ENCODE peak calls at places on chromosomes 11 and 22, in six cellular contexts. Y, C, H, S, I and N are unnamed samples.

GRCh38 chr22:18023509-18024275 is 669 bp downstream of the MICAL3 start:
- DNase-seq in C (peak; percentile 89), H (peak; percentile 78), I (no peak), Y (peak; percentile 84), S (peak; percentile 80), N (no peak)

GRCh38 chr11:118792642-118793124 is 1.7 kb upstream of the DDX6 start:
- DNase-seq in S (peak; percentile 97), H (peak; percentile 91), C (peak; percentile 90), Y (peak; percentile 77), I (peak; percentile 54), N (peak; percentile 70)

GRCh38 chr11:3723014-3723708 is 52.0 kb upstream of the CHRNA10 start:
- DNase-seq in H (peak; percentile 97), S (no peak), I (no peak), Y (no peak), C (peak; percentile 99), N (peak; percentile 97)

GRCh38 chr11:133227674-133228111 is 304.6 kb downstream of the OPCML start:
- DNase-seq in H (no peak), S (peak; percentile 8), I (no peak), Y (no peak), C (no peak), N (no peak)

GRCh38 chr11:74366576-74366975 is 31.7 kb downstream of the PGM2L1 start:
- DNase-seq in Y (no peak), S (peak; percentile 38), H (peak; percentile 90), I (no peak), C (peak; percentile 4), N (peak; percentile 65)

GRCh38 chr11:31806944-31807790 is 4.0 kb downstream of the PAX6 start:
- DNase-seq in Y (no peak), I (no peak), S (peak; percentile 55), C (no peak), H (no peak), N (no peak)

GRCh38 chr11:9208726-9209501 is 56.2 kb downstream of the DENND5A start:
- DNase-seq in H (no peak), S (no peak), Y (no peak), I (no peak), C (peak; percentile 30), N (no peak)

GRCh38 chr11:127044535-127044934 is 44.0 kb upstream of the KIRREL3 start:
- DNase-seq in I (no peak), C (no peak), S (no peak), Y (no peak), H (no peak), N (no peak)

GRCh38 chr11:64127267-64128072 is 38.4 kb downstream of the MACROD1 start:
- DNase-seq in H (no peak), I (no peak), S (peak; percentile 60), C (no peak), Y (no peak), N (no peak)

GRCh38 chr22:20111045-20111688 is 4.7 kb upstream of the RANBP1 start:
- DNase-seq in C (peak; percentile 38), I (no peak), H (peak; percentile 29), Y (no peak), S (peak; percentile 78), N (no peak)

GRCh38 chr22:36467042-36467810 is 14.2 kb downstream of the TXN2 start:
- DNase-seq in C (peak; percentile 78), H (peak; percentile 87), I (no peak), Y (no peak), S (no peak), N (no peak)

GRCh38 chr11:60127311-60127811 is 38.9 kb downstream of the MS4A2 start:
- DNase-seq in Y (no peak), H (no peak), S (no peak), C (no peak), I (no peak), N (no peak)

GRCh38 chr22:21450320-21450831 is 16.8 kb upstream of the TMEM191C start:
- DNase-seq in I (no peak), H (no peak), C (no peak), S (peak; percentile 47), Y (peak; percentile 52), N (no peak)

GRCh38 chr11:78857688-78858087 is 283.0 kb upstream of the NARS2 start:
- DNase-seq in I (no peak), S (no peak), C (no peak), Y (no peak), H (no peak), N (no peak)

GRCh38 chr11:58958500-58958899 is 19.2 kb downstream of the GLYATL1 start:
- DNase-seq in Y (no peak), C (peak; percentile 13), H (no peak), I (no peak), S (peak; percentile 73), N (no peak)

GRCh38 chr22:40123387-40123786 is 54.3 kb upstream of the TNRC6B start:
- DNase-seq in Y (no peak), C (no peak), S (no peak), H (peak; percentile 36), I (no peak), N (no peak)

GRCh38 chr22:46192210-46192993 is 42.1 kb downstream of the PPARA start:
- DNase-seq in I (no peak), C (no peak), H (no peak), S (no peak), Y (no peak), N (no peak)

GRCh38 chr22:37431366-37431765 is 4.1 kb upstream of the ELFN2 start:
- DNase-seq in S (no peak), I (no peak), C (no peak), Y (no peak), H (no peak), N (no peak)

GRCh38 chr11:87180743-87181142 is 143.0 kb downstream of the TMEM135 start:
- DNase-seq in H (peak; percentile 68), C (peak; percentile 65), I (no peak), S (no peak), Y (no peak), N (peak; percentile 37)

GRCh38 chr11:833114-833791 is 501 bp downstream of the CD151 start:
- DNase-seq in I (peak; percentile 22), Y (no peak), C (no peak), S (peak; percentile 64), H (no peak), N (no peak)

GRCh38 chr22:41123151-41123550 is 30.8 kb downstream of the EP300 start:
- DNase-seq in Y (no peak), I (no peak), C (no peak), S (no peak), H (peak; percentile 31), N (no peak)

GRCh38 chr11:30561691-30562412 is 24.3 kb downstream of the MPPED2 start:
- DNase-seq in Y (no peak), C (no peak), I (no peak), S (no peak), H (no peak), N (no peak)
- H3K4me3 ChIP-seq in Y (no peak overlapping the region), C (no peak overlapping the region), I (no peak overlapping the region), S (no peak overlapping the region), H (no peak overlapping the region), N (no peak overlapping the region)

GRCh38 chr11:5228124-5228523 is 1.3 kb upstream of the HBB start:
- DNase-seq in H (no peak), S (no peak), C (no peak), Y (no peak), I (no peak), N (no peak)
- H3K4me3 ChIP-seq in H (no peak overlapping the region), S (no peak overlapping the region), C (no peak overlapping the region), Y (no peak overlapping the region), I (no peak overlapping the region), N (no peak overlapping the region)

GRCh38 chr22:42719133-42719532 is 1.5 kb downstream of the A4GALT start:
- DNase-seq in I (no peak), C (no peak), H (no peak), Y (no peak), S (peak; percentile 27), N (no peak)
- H3K4me3 ChIP-seq in I (no peak overlapping the region), C (peak overlapping the region; percentile 61), H (peak overlapping the region; percentile 66), Y (peak overlapping the region; percentile 61), S (peak overlapping the region; percentile 78), N (no peak overlapping the region)

GRCh38 chr11:76334826-76335389 is 46.0 kb downstream of the THAP12 start:
- DNase-seq in S (no peak), Y (no peak), C (no peak), H (no peak), I (no peak), N (no peak)
- H3K4me3 ChIP-seq in S (no peak overlapping the region), Y (no peak overlapping the region), C (no peak overlapping the region), H (no peak overlapping the region), I (no peak overlapping the region), N (no peak overlapping the region)